ENCODE peak calls at places on chromosomes 13 and 19, in eight cellular contexts. J, D, B, N, H, F, C and K are unnamed samples.

GRCh38 chr13:76885203-76886004 is 801 bp downstream of the KCTD12 start:
- DNase-seq in F (peak; percentile 81), D (peak; percentile 84), H (peak; percentile 73), J (peak; percentile 80), N (peak; percentile 83), B (no peak), C (peak; percentile 43), K (no peak)

GRCh38 chr19:36030264-36031148 is 2.2 kb downstream of the CLIP3 start:
- DNase-seq in F (no peak), C (no peak), B (no peak), J (peak; percentile 57), H (no peak), N (peak; percentile 51), D (peak; percentile 48), K (no peak)

GRCh38 chr13:105240356-105240755 is 1295.1 kb downstream of the EFNB2 start:
- DNase-seq in N (no peak), D (no peak), B (no peak), J (no peak), F (no peak), C (no peak), H (no peak), K (no peak)

GRCh38 chr13:26539738-26540292 is 17.7 kb upstream of the WASF3 start:
- DNase-seq in D (no peak), N (no peak), F (no peak), C (no peak), B (no peak), H (no peak), J (no peak), K (no peak)

GRCh38 chr19:47021536-47022139 is 2.0 kb downstream of the NPAS1 start:
- DNase-seq in D (no peak), B (peak; percentile 21), J (no peak), C (peak; percentile 42), N (no peak), H (no peak), F (no peak), K (no peak)

GRCh38 chr13:60590775-60591174 is 193.8 kb downstream of the TDRD3 start:
- DNase-seq in N (no peak), H (no peak), F (no peak), C (no peak), J (no peak), D (no peak), B (no peak), K (no peak)

GRCh38 chr13:32473650-32474049 is 45.7 kb upstream of the N4BP2L1 start:
- DNase-seq in B (no peak), N (no peak), C (no peak), H (no peak), J (no peak), F (no peak), D (no peak), K (no peak)

GRCh38 chr19:23395041-23395721 is at the start of gene ZNF91:
- DNase-seq in B (peak; percentile 94), D (peak; percentile 96), C (no peak), N (peak; percentile 96), J (peak; percentile 97), F (peak; percentile 92), H (peak; percentile 95), K (peak; percentile 89)

GRCh38 chr13:32530841-32531253 is 7.7 kb downstream of the N4BP2L2 start:
- DNase-seq in F (no peak), N (peak; percentile 84), C (no peak), H (no peak), D (peak; percentile 77), B (no peak), J (peak; percentile 82), K (peak; percentile 14)

GRCh38 chr13:35475960-35476943 is at the start of gene MAB21L1:
- DNase-seq in F (peak; percentile 27), J (peak; percentile 37), D (peak; percentile 21), N (peak; percentile 35), B (no peak), C (peak; percentile 51), H (no peak), K (no peak)

GRCh38 chr19:50514346-50515167 is 844 bp upstream of the ASPDH start:
- DNase-seq in B (no peak), N (no peak), J (no peak), D (no peak), F (no peak), C (no peak), H (no peak), K (no peak)

GRCh38 chr19:43229315-43229714 is 23.9 kb upstream of the PSG4 start:
- DNase-seq in F (no peak), H (no peak), N (peak; percentile 15), D (peak; percentile 7), C (no peak), J (peak; percentile 6), B (peak; percentile 39), K (no peak)

GRCh38 chr13:47005761-47006414 is 109.0 kb upstream of the HTR2A start:
- DNase-seq in D (no peak), J (no peak), F (no peak), B (no peak), C (no peak), N (no peak), H (no peak), K (no peak)

GRCh38 chr19:10503002-10503789 is at the start of gene KEAP1:
- DNase-seq in H (peak; percentile 70), N (peak; percentile 26), B (no peak), J (peak; percentile 38), F (peak; percentile 54), C (peak; percentile 52), D (peak; percentile 28), K (no peak)

GRCh38 chr13:36526897-36527296 is 94.6 kb downstream of the CCNA1 start:
- DNase-seq in J (no peak), F (no peak), B (no peak), N (no peak), H (no peak), C (no peak), D (no peak), K (no peak)

GRCh38 chr19:50415661-50416033 is 3.1 kb upstream of the SPIB start:
- DNase-seq in D (no peak), F (no peak), J (no peak), N (no peak), H (no peak), C (no peak), B (no peak), K (no peak)

GRCh38 chr19:12748489-12748888 is 3.1 kb upstream of the BEST2 start:
- DNase-seq in H (no peak), J (no peak), D (no peak), F (no peak), N (no peak), C (no peak), B (no peak), K (no peak)

GRCh38 chr19:42563352-42564210 is 31.1 kb downstream of the CEACAM8 start:
- DNase-seq in H (no peak), B (no peak), F (no peak), J (peak; percentile 60), N (peak; percentile 55), D (peak; percentile 58), C (no peak), K (no peak)

GRCh38 chr19:6138511-6138910 is 3.0 kb downstream of the ACSBG2 start:
- DNase-seq in J (no peak), B (no peak), F (no peak), N (no peak), H (no peak), C (no peak), D (no peak), K (no peak)
- H3K4me3 ChIP-seq in J (no peak overlapping the region), B (no peak overlapping the region), F (no peak overlapping the region), N (no peak overlapping the region), H (no peak overlapping the region), C (no peak overlapping the region), D (no peak overlapping the region), K (no peak overlapping the region)

DNA sequence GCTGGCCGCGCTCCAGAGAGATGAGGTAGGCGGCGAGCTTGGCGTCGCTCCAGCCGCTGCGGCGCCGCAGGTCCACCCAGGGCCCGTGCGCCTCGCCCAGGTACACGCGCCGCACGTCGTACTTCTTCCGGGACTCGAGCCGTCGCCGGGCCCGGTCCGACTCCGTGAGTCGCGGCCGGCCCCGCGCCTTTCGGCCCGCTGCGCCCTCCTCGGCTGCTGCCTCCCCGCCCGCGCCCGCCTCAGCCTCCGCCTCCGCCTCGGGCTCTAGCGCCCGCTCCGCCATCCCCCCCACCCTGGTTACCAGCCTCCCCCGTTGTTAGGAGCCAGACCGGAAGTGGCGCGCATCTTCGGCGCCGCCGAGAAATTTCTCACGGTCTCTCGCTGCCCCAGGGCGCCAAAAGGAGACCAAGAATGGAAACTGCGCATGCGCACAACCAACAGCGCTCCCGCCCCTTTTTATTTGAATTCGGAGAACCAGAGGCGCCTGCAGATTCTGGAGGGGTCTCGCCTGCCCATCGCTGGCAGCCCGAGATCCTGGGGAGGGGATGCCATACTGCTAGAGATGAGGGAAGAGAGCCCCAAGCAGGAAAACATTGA is at the start of gene ZNF653:
- DNase-seq in J (peak; percentile 96), C (peak; percentile 96), F (peak; percentile 95), B (peak; percentile 85), H (peak; percentile 96), D (peak; percentile 96), N (peak; percentile 96), K (no peak)
- H3K4me3 ChIP-seq in J (peak within 1 kb of the TSS; percentile 87), C (peak within 1 kb of the TSS; percentile 77), F (peak within 1 kb of the TSS; percentile 91), B (peak within 1 kb of the TSS; percentile 81), H (peak within 1 kb of the TSS; percentile 85), D (peak within 1 kb of the TSS; percentile 65), N (peak within 1 kb of the TSS; percentile 70), K (peak within 1 kb of the TSS; percentile 82)

DNA sequence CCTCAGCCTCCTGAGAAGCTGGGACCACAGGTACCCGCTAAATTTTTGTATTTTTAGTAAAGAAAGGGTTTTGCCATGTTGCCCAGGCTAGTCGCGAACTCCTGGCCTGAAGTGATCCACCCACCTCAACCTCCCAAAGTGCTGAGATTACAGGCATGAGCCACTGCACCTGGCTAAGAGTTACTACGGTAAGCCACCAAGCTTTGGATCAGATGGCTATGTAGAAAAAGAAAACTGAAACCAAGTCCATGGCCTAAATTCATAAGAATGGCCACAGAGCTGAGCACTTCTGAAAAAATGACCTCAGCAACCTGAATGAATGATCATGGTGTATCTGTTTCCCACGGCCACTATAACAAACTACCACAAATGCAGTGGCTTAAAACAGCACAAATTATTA is 9.4 kb downstream of the OPA3 start:
- DNase-seq in H (no peak), B (no peak), C (no peak), N (no peak), F (no peak), J (no peak), D (no peak), K (no peak)
- H3K4me3 ChIP-seq in H (no peak overlapping the region), B (no peak overlapping the region), C (no peak overlapping the region), N (no peak overlapping the region), F (no peak overlapping the region), J (no peak overlapping the region), D (no peak overlapping the region), K (no peak overlapping the region)

GRCh38 chr19:31586282-31586681 is 237.0 kb upstream of the TSHZ3 start:
- DNase-seq in H (no peak), F (no peak), J (no peak), D (no peak), B (no peak), C (no peak), N (no peak), K (peak; percentile 38)

GRCh38 chr19:31595521-31595920 is 246.3 kb upstream of the TSHZ3 start:
- DNase-seq in F (no peak), D (no peak), B (no peak), H (no peak), N (no peak), J (no peak), C (no peak), K (no peak)

GRCh38 chr19:31589109-31589508 is 239.9 kb upstream of the TSHZ3 start:
- DNase-seq in C (no peak), H (no peak), D (no peak), B (no peak), N (no peak), J (no peak), F (no peak), K (no peak)

GRCh38 chr19:31592456-31592855 is 243.2 kb upstream of the TSHZ3 start:
- DNase-seq in J (no peak), C (no peak), H (no peak), N (no peak), D (no peak), F (no peak), B (no peak), K (no peak)

GRCh38 chr19:31591258-31591657 is 242.0 kb upstream of the TSHZ3 start:
- DNase-seq in C (no peak), F (no peak), D (no peak), H (no peak), J (no peak), B (no peak), N (no peak), K (no peak)
- H3K4me3 ChIP-seq in C (no peak overlapping the region), F (no peak overlapping the region), D (no peak overlapping the region), H (no peak overlapping the region), J (no peak overlapping the region), B (no peak overlapping the region), N (no peak overlapping the region), K (no peak overlapping the region)